ENCODE peak calls at places on chromosome 1, in four cellular contexts. P is K562, Q is HEK293T, H is HepG2. G is an unnamed sample.

GRCh38 chr1:87712261-87712674 is 383.6 kb downstream of the LMO4 start:
- DNase-seq in P (peak; percentile 12), Q (no peak), H (no peak), G (no peak)

GRCh38 chr1:57655161-57655560 is 231.3 kb upstream of the DAB1 start:
- DNase-seq in P (no peak), Q (no peak), H (no peak), G (no peak)

GRCh38 chr1:60448866-60449265 is 375.3 kb upstream of the C1orf87 start:
- DNase-seq in P (no peak), Q (no peak), H (no peak), G (no peak)

GRCh38 chr1:206833131-206833530 is 32.3 kb upstream of the IL20 start:
- DNase-seq in P (no peak), Q (no peak), H (no peak), G (no peak)

GRCh38 chr1:25922633-25923567 is 16.7 kb upstream of the STMN1 start:
- DNase-seq in P (no peak), Q (no peak), H (no peak), G (no peak)

GRCh38 chr1:192580351-192580962 is 4.9 kb downstream of the RGS1 start:
- DNase-seq in P (no peak), Q (peak; percentile 10), H (peak; percentile 20), G (peak; percentile 81)

GRCh38 chr1:213622365-213623087 is 365.2 kb upstream of the PROX1 start:
- DNase-seq in P (no peak), Q (no peak), H (peak; percentile 30), G (peak; percentile 4)

GRCh38 chr1:41312991-41313645 is 48.1 kb upstream of the FOXO6 start:
- DNase-seq in P (no peak), Q (no peak), H (no peak), G (no peak)

GRCh38 chr1:220487297-220487820 is 40.6 kb upstream of the MARK1 start:
- DNase-seq in P (peak; percentile 20), Q (peak; percentile 42), H (no peak), G (no peak)

GRCh38 chr1:16677552-16678423 is 11.0 kb upstream of the RNU1-3 start:
- DNase-seq in P (peak; percentile 92), Q (peak; percentile 71), H (peak; percentile 88), G (peak; percentile 24)

GRCh38 chr1:38585038-38585420 is 274.5 kb downstream of the RRAGC start:
- DNase-seq in P (no peak), Q (no peak), H (no peak), G (no peak)

GRCh38 chr1:41977329-41977728 is 58.6 kb upstream of the HIVEP3 start:
- DNase-seq in P (no peak), Q (no peak), H (no peak), G (no peak)

GRCh38 chr1:164720329-164721036 is 161.5 kb downstream of the PBX1 start:
- DNase-seq in P (peak; percentile 36), Q (no peak), H (no peak), G (no peak)

GRCh38 chr1:148362141-148362929 is 120.8 kb downstream of the PPIAL4G start:
- DNase-seq in P (no peak), Q (no peak), H (no peak), G (peak; percentile 35)

GRCh38 chr1:56583957-56584468 is 4.7 kb upstream of the PLPP3 start:
- DNase-seq in P (no peak), Q (no peak), H (no peak), G (no peak)

GRCh38 chr1:170664283-170664827 is 424 bp downstream of the PRRX1 start:
- DNase-seq in P (no peak), Q (peak; percentile 47), H (no peak), G (no peak)

GRCh38 chr1:240117202-240117769 is 25.6 kb downstream of the FMN2 start:
- DNase-seq in P (no peak), Q (no peak), H (no peak), G (no peak)

GRCh38 chr1:184456189-184456588 is 69.4 kb downstream of the C1orf21 start:
- DNase-seq in P (no peak), Q (no peak), H (no peak), G (no peak)

GRCh38 chr1:64183380-64183984 is 19.9 kb upstream of the UBE2U start:
- DNase-seq in P (no peak), Q (no peak), H (no peak), G (no peak)

GRCh38 chr1:232445361-232446106 is 184.4 kb downstream of the SIPA1L2 start:
- DNase-seq in P (no peak), Q (no peak), H (no peak), G (no peak)

GRCh38 chr1:35656148-35656862 is 15.0 kb upstream of the PSMB2 start:
- DNase-seq in P (no peak), Q (no peak), H (no peak), G (no peak)

GRCh38 chr1:218304281-218305039 is 19.4 kb downstream of the RRP15 start:
- DNase-seq in P (peak; percentile 98), Q (peak; percentile 69), H (no peak), G (no peak)

GRCh38 chr1:7932524-7933149 is 8.0 kb downstream of the TNFRSF9 start:
- DNase-seq in P (peak; percentile 19), Q (no peak), H (no peak), G (no peak)

GRCh38 chr1:43582162-43582566 is 51.5 kb downstream of the PTPRF start:
- DNase-seq in P (peak; percentile 74), Q (peak; percentile 40), H (peak; percentile 64), G (peak; percentile 54)

GRCh38 chr1:84442256-84442655 is 36.8 kb upstream of the RPF1 start:
- DNase-seq in P (peak; percentile 65), Q (peak; percentile 27), H (peak; percentile 30), G (peak; percentile 73)

GRCh38 chr1:214281902-214282695 is 1.1 kb downstream of the SMYD2 start:
- DNase-seq in P (peak; percentile 72), Q (no peak), H (peak; percentile 56), G (no peak)

GRCh38 chr1:164588388-164589341 is 29.7 kb downstream of the PBX1 start:
- DNase-seq in P (no peak), Q (no peak), H (no peak), G (no peak)

GRCh38 chr1:31575373-31576140 is 758 bp upstream of the TINAGL1 start:
- DNase-seq in P (no peak), Q (peak; percentile 7), H (peak; percentile 93), G (no peak)

GRCh38 chr1:165240486-165240885 is 116.0 kb downstream of the LMX1A start:
- DNase-seq in P (no peak), Q (no peak), H (no peak), G (no peak)

GRCh38 chr1:25099343-25099951 is 132.9 kb downstream of the SYF2 start:
- DNase-seq in P (no peak), Q (no peak), H (peak; percentile 13), G (no peak)

GRCh38 chr1:41802532-41803501 is 115.9 kb downstream of the HIVEP3 start:
- DNase-seq in P (no peak), Q (no peak), H (no peak), G (peak; percentile 85)

GRCh38 chr1:95770596-95770995 is 536.6 kb downstream of the RWDD3 start:
- DNase-seq in P (no peak), Q (no peak), H (no peak), G (no peak)

GRCh38 chr1:50278961-50279360 is 144.3 kb downstream of the DMRTA2 start:
- DNase-seq in P (no peak), Q (no peak), H (no peak), G (no peak)
- TF ChIP-seq TARDBP in P (no peak), Q (no peak), H (no peak), G (no peak)

GRCh38 chr1:153612755-153613331 is at the start of gene S100A16:
- DNase-seq in P (no peak), Q (no peak), H (no peak), G (no peak)
- TF ChIP-seq TARDBP in P (no peak), Q (no peak), H (peak; percentile 50), G (no peak)

DNA sequence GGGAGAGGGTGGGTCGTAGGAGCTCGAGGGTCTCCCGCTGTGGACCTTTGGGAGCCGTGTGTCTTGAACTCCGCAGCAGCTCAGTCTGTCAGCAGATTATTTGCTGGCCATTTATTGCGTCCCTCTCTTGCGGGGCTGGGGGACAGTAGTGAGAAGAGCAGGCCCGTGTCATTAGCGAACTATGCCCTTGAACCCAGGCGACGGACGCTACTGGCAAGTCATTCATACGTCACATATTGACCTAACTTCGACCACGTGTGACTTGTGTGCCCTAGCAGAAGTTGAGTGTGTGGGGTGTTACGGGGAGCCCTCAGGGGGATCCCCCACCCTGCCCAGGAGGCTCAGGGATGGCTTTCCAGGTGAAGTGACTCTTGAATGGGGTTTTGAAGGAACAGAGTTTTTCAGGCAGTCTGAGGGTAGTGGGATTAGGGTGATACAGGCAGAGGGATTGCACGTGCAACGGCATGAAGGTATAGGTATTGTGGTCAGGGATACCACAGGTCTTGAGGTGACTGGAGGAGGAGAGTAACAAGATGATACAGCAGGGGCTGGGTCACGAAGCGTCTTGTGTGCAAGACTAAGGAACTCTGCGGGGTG is 13.0 kb downstream of the RCC1 start:
- DNase-seq in P (peak; percentile 78), Q (no peak), H (peak; percentile 84), G (no peak)
- TF ChIP-seq TARDBP in P (no peak), Q (no peak), H (no peak), G (no peak)

GRCh38 chr1:1618396-1619068 is 3.2 kb downstream of the MIB2 start:
- DNase-seq in P (no peak), Q (no peak), H (no peak), G (no peak)
- TF ChIP-seq TARDBP in P (no peak), Q (no peak), H (no peak), G (no peak)

DNA sequence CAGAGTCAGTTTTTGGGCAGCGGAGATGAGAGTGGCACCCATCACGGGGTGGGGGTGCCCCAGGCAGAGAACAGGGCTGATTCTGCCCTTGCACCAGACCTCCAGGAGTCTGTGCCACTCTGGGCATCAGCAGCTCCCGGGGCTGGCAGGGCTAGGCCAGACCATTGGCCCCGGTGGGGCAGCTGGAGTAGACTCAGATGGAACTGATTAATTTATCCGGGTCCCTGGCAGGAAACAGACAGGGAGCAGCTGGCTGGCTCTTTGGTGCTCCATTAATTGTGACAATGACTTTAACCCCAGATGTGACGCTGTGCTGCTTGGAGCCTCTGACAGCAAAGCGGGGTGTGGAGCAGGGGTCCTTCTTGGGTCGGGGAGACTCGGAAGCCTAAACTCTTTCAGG is 9.5 kb downstream of the EPHA8 start:
- DNase-seq in P (no peak), Q (no peak), H (no peak), G (no peak)
- TF ChIP-seq TARDBP in P (no peak), Q (no peak), H (no peak), G (no peak)

GRCh38 chr1:147168626-147169058 is 3.6 kb downstream of the PRKAB2 start:
- DNase-seq in P (peak; percentile 37), Q (no peak), H (peak; percentile 87), G (no peak)
- TF ChIP-seq TARDBP in P (no peak), Q (no peak), H (peak; percentile 64), G (no peak)

GRCh38 chr1:205656236-205656635 is 24.1 kb downstream of the SLC45A3 start:
- DNase-seq in P (no peak), Q (no peak), H (no peak), G (no peak)
- TF ChIP-seq TARDBP in P (no peak), Q (no peak), H (no peak), G (no peak)

G was measured in GM12878.